ENCODE peak calls at places on chromosomes 12 and 14, in four cellular contexts. W is WTC11, R is HepG2, A is K562. B is an unnamed sample.

GRCh38 chr12:62919827-62920226 is 15.1 kb downstream of the PPM1H start:
- DNase-seq in W (no peak), R (no peak), A (no peak), B (no peak)

GRCh38 chr12:8078400-8078799 is 3.7 kb upstream of the NECAP1 start:
- DNase-seq in W (peak), R (no peak), A (peak), B (no peak)

GRCh38 chr12:85279449-85280137 is 427 bp upstream of the ALX1 start:
- DNase-seq in W (peak), R (no peak), A (no peak), B (no peak)

GRCh38 chr14:105882626-105883025 is 356.2 kb downstream of the TMEM121 start:
- DNase-seq in W (peak), R (no peak), A (no peak), B (no peak)

GRCh38 chr12:132189378-132190011 is 45.2 kb downstream of the NOC4L start:
- DNase-seq in W (peak), R (no peak), A (peak), B (peak)

GRCh38 chr14:65100905-65101541 is 1.3 kb downstream of the MAX start:
- DNase-seq in W (no peak), R (no peak), A (no peak), B (no peak)

GRCh38 chr14:92938235-92938875 is 15.4 kb downstream of the CHGA start:
- DNase-seq in W (no peak), R (no peak), A (no peak), B (no peak)

GRCh38 chr12:13591488-13591887 is 389.9 kb downstream of the GRIN2B start:
- DNase-seq in W (no peak), R (no peak), A (no peak), B (no peak)

GRCh38 chr12:3930216-3930615 is 57.0 kb upstream of the PARP11 start:
- DNase-seq in W (no peak), R (no peak), A (no peak), B (no peak)

GRCh38 chr12:109900752-109901580 is 892 bp downstream of the TCHP start:
- DNase-seq in W (peak), R (no peak), A (peak), B (no peak)

GRCh38 chr12:49937639-49938300 is 12.8 kb upstream of the AQP2 start:
- DNase-seq in W (no peak), R (no peak), A (no peak), B (no peak)

GRCh38 chr14:91252901-91253794 is 8.6 kb upstream of the GPR68 start:
- DNase-seq in W (peak), R (no peak), A (peak), B (no peak)

GRCh38 chr12:63294327-63294632 is 143.3 kb upstream of the AVPR1A start:
- DNase-seq in W (no peak), R (peak), A (no peak), B (no peak)

GRCh38 chr12:27498761-27499160 is 25.2 kb upstream of the PPFIBP1 start:
- DNase-seq in W (no peak), R (no peak), A (no peak), B (no peak)

GRCh38 chr12:76451528-76451927 is 103.3 kb upstream of the BBS10 start:
- DNase-seq in W (no peak), R (peak), A (no peak), B (no peak)

GRCh38 chr14:30445394-30445793 is 113.6 kb upstream of the G2E3 start:
- DNase-seq in W (no peak), R (no peak), A (no peak), B (no peak)

GRCh38 chr14:63770187-63770807 is 42.4 kb upstream of the SGPP1 start:
- DNase-seq in W (no peak), R (peak), A (peak), B (no peak)

GRCh38 chr12:84929486-84929885 is 16.9 kb upstream of the SLC6A15 start:
- DNase-seq in W (no peak), R (no peak), A (no peak), B (no peak)

GRCh38 chr14:105093426-105094192 is 28.4 kb upstream of the GPR132 start:
- DNase-seq in W (peak), R (peak), A (peak), B (peak)

DNA sequence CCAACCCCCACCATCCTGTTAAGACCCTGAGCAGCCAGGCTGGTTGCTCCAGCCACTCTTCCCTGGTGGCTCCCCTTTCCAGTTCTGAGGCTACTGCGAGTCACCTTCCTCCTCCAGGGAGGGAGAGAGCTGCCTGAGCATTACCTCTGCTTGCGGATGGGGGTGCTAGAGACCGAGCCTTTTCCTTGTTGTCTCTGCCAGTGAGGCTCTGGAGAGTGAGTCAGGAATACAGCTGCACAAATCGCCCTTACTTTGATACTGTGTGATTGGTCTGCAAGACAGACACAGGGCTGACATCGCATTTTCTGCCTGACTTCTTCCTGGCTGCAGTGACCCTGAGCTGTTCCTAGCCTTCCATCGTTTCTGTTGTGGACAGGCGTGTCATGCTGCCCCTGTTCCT is 94.3 kb downstream of the SLC25A47 start:
- DNase-seq in W (peak), R (peak), A (peak), B (no peak)
- TF ChIP-seq ETV6 in W (no peak), R (no peak), A (no peak), B (no peak)

DNA sequence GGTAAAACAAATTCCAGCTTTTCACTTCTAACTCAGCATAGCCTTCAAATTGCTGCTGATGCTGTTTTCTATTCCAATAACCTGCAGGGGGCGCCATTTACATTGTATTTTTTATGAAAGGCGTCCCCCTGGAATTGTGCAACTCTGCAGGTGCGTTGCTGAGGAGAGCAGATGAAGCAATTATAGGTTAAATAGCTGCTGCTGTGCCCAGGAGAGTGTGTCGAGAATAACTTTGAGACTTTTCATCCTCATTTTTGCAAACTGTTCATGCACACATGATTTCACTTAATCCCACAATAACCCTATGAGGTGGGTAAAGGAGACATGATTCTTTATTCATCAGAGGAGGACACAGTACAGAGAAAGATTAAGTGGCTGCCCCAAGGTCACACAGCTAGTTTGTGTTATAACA is 75.7 kb downstream of the MYRFL start:
- DNase-seq in W (peak), R (peak), A (peak), B (no peak)
- TF ChIP-seq ETV6 in W (no peak), R (no peak), A (no peak), B (no peak)

GRCh38 chr14:76954791-76955190 is 73.7 kb downstream of the IRF2BPL start:
- DNase-seq in W (no peak), R (no peak), A (no peak), B (no peak)

GRCh38 chr14:76954371-76954770 is 74.1 kb downstream of the IRF2BPL start:
- DNase-seq in W (no peak), R (no peak), A (no peak), B (no peak)

GRCh38 chr14:76956253-76957090 is 72.0 kb downstream of the IRF2BPL start:
- DNase-seq in W (peak), R (peak), A (peak), B (no peak)

GRCh38 chr14:76957224-76957881 is 71.2 kb downstream of the IRF2BPL start:
- DNase-seq in W (no peak), R (no peak), A (peak), B (no peak)

GRCh38 chr14:76955575-76956252 is 72.8 kb downstream of the IRF2BPL start:
- DNase-seq in W (no peak), R (peak), A (peak), B (peak)
- TF ChIP-seq ETV6 in W (no peak), R (no peak), A (no peak), B (no peak)

DNA sequence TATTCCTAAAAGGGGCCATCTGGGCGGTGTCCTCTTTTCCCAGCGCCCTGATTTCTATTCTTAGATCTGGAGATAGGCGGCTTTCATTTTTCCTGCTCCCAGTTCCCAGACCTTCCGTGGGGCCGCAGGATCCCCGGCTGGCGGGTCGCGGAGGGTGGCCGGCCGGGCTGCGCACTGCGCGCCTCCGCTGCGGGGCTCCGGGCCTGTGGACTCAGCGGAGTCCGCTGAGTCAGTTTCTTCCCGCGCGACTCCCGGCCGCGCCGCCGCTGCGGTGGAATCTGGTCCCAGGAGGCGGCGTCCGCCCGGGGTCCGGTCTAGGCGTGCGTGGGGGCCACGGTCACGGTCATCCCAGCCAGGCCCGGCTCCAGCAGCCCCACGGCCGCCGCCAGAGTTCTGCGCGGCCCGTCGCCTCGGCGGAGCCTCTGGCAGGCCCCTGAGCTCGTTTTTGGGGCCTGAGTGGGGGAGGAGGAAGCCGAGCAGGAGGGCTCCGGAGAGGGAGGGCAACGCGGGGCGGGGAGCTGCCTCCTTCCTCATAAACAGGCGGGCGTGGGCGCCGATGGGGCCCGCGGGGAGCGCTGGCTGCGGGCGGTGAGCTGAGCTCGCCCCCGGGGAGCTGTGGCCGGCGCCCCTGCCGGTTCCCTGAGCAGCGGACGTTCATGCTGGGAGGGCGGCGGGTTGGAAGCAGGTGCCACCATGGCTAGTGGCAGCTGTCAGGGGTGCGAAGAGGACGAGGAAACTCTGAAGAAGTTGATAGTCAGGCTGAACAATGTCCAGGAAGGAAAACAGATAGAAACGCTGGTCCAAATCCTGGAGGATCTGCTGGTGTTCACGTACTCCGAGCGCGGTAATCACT is at the start of gene LRRK2:
- DNase-seq in W (peak), R (no peak), A (peak), B (no peak)
- TF ChIP-seq ETV6 in W (peak), R (no peak), A (no peak), B (no peak)

GRCh38 chr12:43309845-43310405 is 242.1 kb downstream of the ADAMTS20 start:
- DNase-seq in W (no peak), R (no peak), A (no peak), B (no peak)
- TF ChIP-seq ETV6 in W (no peak), R (no peak), A (no peak), B (no peak)

GRCh38 chr12:117089463-117089862 is 9.8 kb downstream of the TESC start:
- DNase-seq in W (no peak), R (no peak), A (no peak), B (no peak)

GRCh38 chr12:117090388-117090787 is 8.8 kb downstream of the TESC start:
- DNase-seq in W (no peak), R (no peak), A (no peak), B (no peak)

GRCh38 chr12:117091758-117092510 is 7.3 kb downstream of the TESC start:
- DNase-seq in W (no peak), R (peak), A (no peak), B (no peak)

GRCh38 chr12:117092511-117092780 is 6.8 kb downstream of the TESC start:
- DNase-seq in W (no peak), R (no peak), A (no peak), B (no peak)

GRCh38 chr12:117090816-117091711 is 8.2 kb downstream of the TESC start:
- DNase-seq in W (no peak), R (peak), A (peak), B (no peak)
- TF ChIP-seq ETV6 in W (no peak), R (no peak), A (no peak), B (no peak)

DNA sequence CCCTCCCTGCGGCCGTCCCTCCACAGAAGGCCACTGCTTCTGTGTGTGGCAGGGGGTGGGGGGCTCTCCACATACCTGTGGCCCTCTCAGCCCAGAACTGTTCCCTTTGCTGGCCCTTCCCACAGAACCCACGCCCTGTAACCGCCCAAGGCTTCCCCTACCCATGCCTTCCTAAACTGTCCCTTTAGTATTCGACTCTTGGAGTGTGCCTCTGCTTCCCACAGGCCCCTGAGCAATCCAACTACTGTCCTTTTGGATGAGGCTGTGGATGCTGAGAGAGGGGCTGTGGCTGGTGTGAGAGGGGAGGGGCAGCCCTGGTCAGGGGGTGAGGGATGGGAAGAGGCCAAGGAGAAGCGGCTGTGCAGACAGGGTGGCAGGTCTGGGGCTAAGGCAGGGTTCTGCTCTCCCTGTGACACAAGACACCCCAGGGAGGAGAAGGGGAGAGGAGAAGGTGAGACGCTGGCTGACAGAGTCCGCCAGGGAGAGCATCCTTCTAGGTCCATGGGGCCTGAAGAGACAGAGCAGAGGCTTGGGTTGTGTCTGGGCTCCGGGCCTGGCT is 46.0 kb downstream of the DLK1 start:
- DNase-seq in W (no peak), R (no peak), A (no peak), B (no peak)
- TF ChIP-seq ETV6 in W (no peak), R (no peak), A (no peak), B (no peak)

DNA sequence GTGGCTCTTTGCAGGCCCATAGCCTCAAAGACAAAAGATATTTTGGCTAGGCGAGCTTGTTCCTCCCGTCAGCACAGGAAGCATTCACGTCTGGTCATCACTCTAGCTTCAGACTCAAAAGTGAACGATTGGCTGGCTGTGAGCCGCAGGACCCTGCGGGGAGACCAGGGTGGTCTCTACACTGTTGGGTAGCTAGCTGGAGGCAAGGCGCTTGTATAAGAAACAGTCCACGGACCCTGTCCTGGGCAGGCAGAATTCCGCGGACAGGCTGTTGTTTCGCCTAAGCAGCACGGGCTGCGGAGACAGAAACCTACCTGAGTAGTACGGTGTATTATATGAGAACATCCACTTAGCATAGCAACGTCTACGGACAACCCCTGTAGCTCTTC is 29.6 kb downstream of the WBP11 start:
- DNase-seq in W (peak), R (no peak), A (no peak), B (peak)
- TF ChIP-seq ETV6 in W (no peak), R (no peak), A (no peak), B (no peak)

GRCh38 chr14:94337274-94337673 is 14.1 kb upstream of the SERPINA6 start:
- DNase-seq in W (no peak), R (no peak), A (no peak), B (no peak)
- TF ChIP-seq ETV6 in W (no peak), R (no peak), A (no peak), B (no peak)

DNA sequence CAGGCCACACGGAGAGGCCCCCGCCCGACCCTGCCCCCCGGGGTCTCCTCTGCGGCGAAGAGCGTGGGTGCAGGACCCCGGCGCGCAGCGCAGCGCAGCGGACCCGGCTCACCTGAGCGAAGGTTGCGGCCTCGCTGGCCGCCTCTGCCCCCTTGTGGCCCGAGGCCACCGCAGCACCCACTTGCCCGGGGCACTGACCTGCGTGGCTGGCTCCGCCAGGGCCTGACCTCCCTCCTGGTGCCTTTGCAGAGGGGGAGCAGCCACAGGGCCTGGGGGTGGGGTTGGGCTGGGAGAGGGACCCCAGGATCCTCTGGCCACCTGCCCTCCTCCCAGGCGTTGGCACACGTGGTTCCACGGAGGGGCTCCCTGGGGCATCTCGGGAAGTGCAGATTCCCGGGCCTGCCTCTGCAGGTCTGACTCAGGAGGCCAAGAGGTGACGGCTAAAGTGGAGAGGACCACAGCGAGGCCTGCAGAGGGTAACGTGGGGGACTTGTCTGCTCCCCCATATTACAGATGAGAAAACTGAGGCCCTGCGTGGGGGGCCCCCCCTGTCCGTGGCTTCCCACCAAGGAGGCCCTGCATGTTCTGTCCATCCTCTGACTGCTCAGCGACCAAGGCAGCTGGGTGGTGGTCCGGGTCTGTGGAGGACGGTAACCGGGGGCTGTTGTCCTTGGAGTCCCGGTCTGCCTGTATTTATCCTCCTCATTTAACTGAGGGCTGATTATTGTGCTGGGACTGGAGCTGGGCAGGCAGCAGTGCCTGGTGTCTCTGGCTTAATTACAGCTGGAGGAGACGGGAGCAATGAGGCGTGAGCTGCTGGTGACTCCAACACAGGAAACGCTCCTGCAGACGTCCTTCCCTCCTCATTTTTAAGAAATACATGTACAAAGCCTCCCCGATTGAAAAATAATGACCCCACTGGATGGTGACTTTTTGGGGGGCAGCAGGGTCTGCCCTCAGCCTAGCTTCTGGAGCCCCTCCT is 67.9 kb upstream of the BEGAIN start:
- DNase-seq in W (peak), R (no peak), A (peak), B (no peak)
- TF ChIP-seq ETV6 in W (no peak), R (no peak), A (no peak), B (no peak)

B was measured in GM12878.